ENCODE peak calls at places on chromosome 20, in six cellular contexts. O is iPS DF 6.9; K is upper lobe of left lung; I is 8988T; M is effector CD4-positive, alpha-beta T cell; Q is Right ventricle myocardium superior. T is an unnamed sample.
A peak's percentile ranks its signal among the peaks of the same experiment; 100 is the strongest.

GRCh38 chr20:62044671-62045070 is 21.0 kb downstream of the TAF4 start:
- DNase-seq in K (no peak), M (no peak), I (no peak), Q (no peak), O (no peak), T (no peak)

GRCh38 chr20:34388678-34389077 is 25.6 kb downstream of the ITCH start:
- DNase-seq in O (no peak), I (no peak), Q (no peak), K (no peak), M (no peak), T (no peak)

GRCh38 chr20:50810842-50811241 is 16.0 kb downstream of the BCAS4 start:
- DNase-seq in O (no peak), M (no peak), Q (no peak), I (no peak), K (no peak), T (no peak)

GRCh38 chr20:19067986-19068385 is 144.5 kb upstream of the SLC24A3 start:
- DNase-seq in M (no peak), I (no peak), O (no peak), K (no peak), Q (no peak), T (no peak)

GRCh38 chr20:10673176-10673830 is 496 bp downstream of the JAG1 start:
- DNase-seq in K (no peak), I (peak; percentile 60), O (no peak), M (no peak), Q (peak; percentile 58), T (peak; percentile 70)

GRCh38 chr20:24241466-24241865 is 228.0 kb upstream of the SYNDIG1 start:
- DNase-seq in K (no peak), M (no peak), Q (no peak), O (no peak), I (no peak), T (no peak)

GRCh38 chr20:38935967-38936407 is 9.8 kb downstream of the FAM83D start:
- DNase-seq in O (no peak), M (no peak), K (no peak), I (no peak), Q (no peak), T (no peak)

GRCh38 chr20:61056627-61057312 is 195.3 kb upstream of the CDH4 start:
- DNase-seq in O (no peak), Q (no peak), K (no peak), M (no peak), I (no peak), T (no peak)

GRCh38 chr20:33472868-33473267 is 17.0 kb upstream of the CBFA2T2 start:
- DNase-seq in I (no peak), O (no peak), Q (no peak), M (no peak), K (no peak), T (no peak)

GRCh38 chr20:13147971-13148370 is 73.1 kb upstream of the ISM1 start:
- DNase-seq in Q (no peak), I (no peak), M (no peak), K (no peak), O (no peak), T (no peak)

GRCh38 chr20:13170771-13171170 is 50.3 kb upstream of the ISM1 start:
- DNase-seq in M (no peak), I (no peak), K (no peak), Q (no peak), O (no peak), T (no peak)

GRCh38 chr20:32583581-32584045 is 1.5 kb downstream of the NOL4L start:
- DNase-seq in Q (no peak), I (no peak), K (no peak), O (no peak), M (no peak), T (peak; percentile 41)

GRCh38 chr20:24678351-24679106 is 209.1 kb downstream of the SYNDIG1 start:
- DNase-seq in I (no peak), M (no peak), K (no peak), O (no peak), Q (no peak), T (no peak)

GRCh38 chr20:3786126-3786484 is 435 bp downstream of the CENPB start:
- DNase-seq in Q (peak; percentile 72), O (no peak), I (peak; percentile 83), M (peak; percentile 36), K (no peak), T (peak; percentile 73)

GRCh38 chr20:9166153-9166780 is 97.4 kb downstream of the PLCB4 start:
- DNase-seq in Q (no peak), O (no peak), M (no peak), I (no peak), K (no peak), T (no peak)

GRCh38 chr20:43389231-43389630 is 68.5 kb upstream of the SRSF6 start:
- DNase-seq in M (no peak), O (no peak), I (no peak), K (peak; percentile 80), Q (peak; percentile 69), T (no peak)

GRCh38 chr20:23626040-23626620 is 11.6 kb downstream of the CST3 start:
- DNase-seq in K (peak; percentile 53), M (no peak), Q (no peak), O (no peak), I (no peak), T (no peak)

T was measured in NCI-H345.